ENCODE peak calls at places on chromosome 13, in five cellular contexts. W is endodermal cell, N is AG04450, S is hepatocyte, L is upper lobe of left lung. K is an unnamed sample. For H3K27me3, the result is how much of the 10 kb centered on the place peaks cover.

GRCh38 chr13:21344662-21345176 is 114.4 kb downstream of the ZDHHC20 start:
- DNase-seq in W (no peak), N (no peak), S (no peak), L (no peak), K (no peak)

GRCh38 chr13:36029171-36029570 is 102.0 kb downstream of the DCLK1 start:
- DNase-seq in W (no peak), N (no peak), S (no peak), L (no peak), K (no peak)

GRCh38 chr13:98390086-98390697 is 186.7 kb downstream of the STK24 start:
- DNase-seq in W (peak), N (no peak), S (no peak), L (no peak), K (no peak)

GRCh38 chr13:90926459-90926858 is 421.0 kb upstream of the MIR17HG start:
- DNase-seq in W (no peak), N (no peak), S (peak), L (no peak), K (no peak)

GRCh38 chr13:40189426-40189825 is 477.0 kb downstream of the FOXO1 start:
- DNase-seq in W (no peak), N (no peak), S (no peak), L (no peak), K (no peak)

GRCh38 chr13:59607172-59607571 is 556.6 kb downstream of the DIAPH3 start:
- DNase-seq in W (no peak), N (no peak), S (no peak), L (no peak), K (no peak)

GRCh38 chr13:45468676-45469075 is 3.9 kb downstream of the COG3 start:
- DNase-seq in W (no peak), N (no peak), S (no peak), L (no peak), K (no peak)

GRCh38 chr13:23325191-23325590 is 108.3 kb downstream of the SACS start:
- DNase-seq in W (no peak), N (no peak), S (no peak), L (no peak), K (no peak)

GRCh38 chr13:36713842-36714241 is 40.0 kb downstream of the SERTM1 start:
- DNase-seq in W (no peak), N (no peak), S (no peak), L (no peak), K (no peak)

GRCh38 chr13:43132228-43132627 is 108.8 kb downstream of the DNAJC15 start:
- DNase-seq in W (peak), N (no peak), S (peak), L (no peak), K (no peak)

GRCh38 chr13:66657165-66657895 is 572.8 kb downstream of the PCDH9 start:
- DNase-seq in W (no peak), N (peak), S (peak), L (no peak), K (peak)

GRCh38 chr13:27186295-27186694 is 14.7 kb upstream of the USP12 start:
- DNase-seq in W (no peak), N (no peak), S (no peak), L (no peak), K (no peak)
- H3K4me3 ChIP-seq in W (no peak), N (no peak), S (no peak), L (no peak), K (no peak)

GRCh38 chr13:20190481-20191310 is 2.0 kb downstream of the GJB2 start:
- DNase-seq in W (no peak), N (peak), S (no peak), L (no peak), K (no peak)

GRCh38 chr13:20193142-20193923 is 595 bp upstream of the GJB2 start:
- DNase-seq in W (peak), N (no peak), S (no peak), L (no peak), K (no peak)

GRCh38 chr13:20191311-20191901 is 1.3 kb downstream of the GJB2 start:
- DNase-seq in W (peak), N (no peak), S (no peak), L (no peak), K (no peak)

GRCh38 chr13:20192470-20193141 is at the start of gene GJB2:
- DNase-seq in W (peak), N (no peak), S (peak), L (no peak), K (no peak)

GRCh38 chr13:20191902-20192469 is 752 bp downstream of the GJB2 start:
- DNase-seq in W (peak), N (no peak), S (peak), L (peak), K (no peak)
- H3K27me3 ChIP-seq in W (half or more), N (under half), S (half or more), L (under half), K (under half)

GRCh38 chr13:64534302-64534701 is 2695.8 kb downstream of the PCDH9 start:
- DNase-seq in W (no peak), N (no peak), S (no peak), L (no peak), K (no peak)
- H3K4me3 ChIP-seq in W (no peak), N (no peak), S (no peak), L (no peak), K (no peak)

DNA sequence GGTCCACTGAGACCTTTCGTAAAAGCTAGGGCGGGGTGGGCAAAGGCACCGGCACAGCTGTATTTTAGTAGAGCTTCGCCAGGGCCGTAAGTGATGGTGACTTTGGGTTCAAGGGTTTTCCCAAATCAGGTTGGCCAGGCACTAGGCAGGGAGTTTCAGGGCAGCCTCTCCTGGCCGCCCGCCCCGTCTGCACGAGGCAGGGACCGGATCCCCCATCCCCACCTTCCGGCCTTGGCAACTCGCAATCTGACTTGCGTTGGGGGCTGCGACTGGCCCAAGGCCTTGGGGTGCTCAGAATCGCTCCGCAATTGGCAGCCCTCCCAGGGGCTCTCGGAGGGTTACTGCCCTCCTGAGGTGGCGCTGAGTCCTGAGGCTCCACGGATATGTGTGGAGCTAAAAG is 4.1 kb upstream of the ZIC5 start:
- DNase-seq in W (peak), N (no peak), S (no peak), L (no peak), K (no peak)
- H3K27me3 ChIP-seq in W (half or more), N (half or more), S (half or more), L (half or more), K (half or more)

DNA sequence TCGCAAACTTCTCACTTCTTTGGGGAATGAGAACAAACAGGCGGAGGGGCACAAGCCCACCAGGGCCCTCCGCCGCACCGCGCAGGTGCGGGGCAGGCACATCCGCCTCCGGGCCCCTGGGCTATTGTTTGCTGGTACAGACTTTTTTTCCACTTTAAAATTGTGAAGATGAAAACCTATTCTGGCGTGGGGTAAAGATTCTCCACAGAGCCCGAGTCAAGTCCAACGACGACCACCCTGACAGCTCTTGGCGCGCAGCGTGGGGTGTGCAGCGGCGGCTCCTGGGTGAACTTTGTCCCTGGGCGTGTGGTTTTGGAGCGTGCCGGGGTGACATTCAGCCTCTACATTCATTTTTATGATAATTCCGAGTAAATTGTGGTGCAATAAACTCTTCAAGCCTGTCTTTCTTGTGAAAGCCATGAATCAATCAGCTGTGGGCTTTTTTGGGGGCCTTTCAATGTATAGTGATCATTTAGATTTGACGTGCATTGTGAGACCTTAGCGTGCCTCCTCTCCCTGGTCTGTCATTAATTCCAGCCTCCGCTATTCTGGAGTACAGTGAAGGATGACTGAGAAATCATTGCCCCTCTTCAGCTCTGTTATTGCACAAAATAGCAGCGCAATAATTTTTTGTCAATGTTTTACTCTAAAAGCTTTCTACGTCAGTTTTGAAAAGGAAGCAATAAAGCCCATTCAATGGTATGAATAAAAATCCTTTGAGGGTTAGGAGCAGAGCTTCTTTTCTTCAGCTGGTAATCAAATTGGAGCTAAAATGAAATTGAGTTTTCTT is 90.0 kb downstream of the TEX29 start:
- DNase-seq in W (no peak), N (no peak), S (no peak), L (no peak), K (no peak)
- H3K4me3 ChIP-seq in W (no peak), N (no peak), S (no peak), L (no peak), K (no peak)

GRCh38 chr13:96238241-96238640 is 148.3 kb downstream of the HS6ST3 start:
- DNase-seq in W (no peak), N (no peak), S (no peak), L (no peak), K (no peak)
- H3K27me3 ChIP-seq in W (under half), N (under half), S (under half), L (under half), K (under half)

DNA sequence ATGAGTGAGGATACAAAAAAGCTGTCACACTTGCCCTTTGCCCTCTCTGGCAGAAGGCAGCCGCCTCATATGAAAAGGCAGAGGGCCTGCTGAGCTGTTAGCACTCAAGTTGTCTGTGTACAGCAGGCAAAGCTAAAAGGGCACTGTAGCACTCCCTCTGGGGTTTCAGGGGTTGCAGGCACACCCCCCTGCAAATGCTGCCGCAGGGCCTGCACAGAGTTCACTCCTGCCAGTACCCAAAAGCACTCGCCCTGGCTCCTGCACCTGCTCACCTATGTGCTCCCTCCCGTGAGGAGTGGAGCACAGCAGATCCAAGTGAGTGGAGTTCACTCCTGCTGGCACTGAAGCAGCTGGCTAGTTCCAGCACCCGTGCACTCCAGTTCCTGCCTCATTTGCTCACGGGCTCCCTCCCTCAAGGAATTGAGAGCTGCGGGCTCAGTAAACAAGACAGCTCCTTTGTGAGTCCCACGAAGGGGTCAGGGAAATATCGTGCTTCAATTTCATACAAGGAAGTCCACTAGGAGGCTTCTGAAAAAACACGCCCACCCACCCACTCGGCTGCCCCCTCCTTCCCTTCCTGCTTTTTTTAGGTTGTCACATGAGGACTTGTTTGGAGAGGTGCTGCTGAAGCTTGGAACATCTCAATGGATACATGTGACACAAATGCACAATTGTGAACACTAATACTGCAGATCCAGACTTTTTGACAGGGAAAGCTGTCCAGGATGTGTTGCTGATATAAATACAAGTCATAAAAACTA is 9.9 kb upstream of the RCBTB2 start:
- DNase-seq in W (peak), N (no peak), S (peak), L (peak), K (no peak)
- H3K4me3 ChIP-seq in W (no peak), N (no peak), S (no peak), L (no peak), K (no peak)

K was measured in RWPE2.